ENCODE peak calls at places on chromosomes 7 and 10, in eight cellular contexts. D, P, E, H, F, Z, M and U are unnamed samples.

GRCh38 chr10:133133471-133134231 is 26.4 kb upstream of the KNDC1 start:
- DNase-seq in P (no peak), E (no peak), M (no peak), Z (no peak), D (peak), H (no peak), F (peak), U (no peak)

GRCh38 chr10:46526682-46527038 is 29.8 kb downstream of the GPRIN2 start:
- DNase-seq in Z (peak), H (peak), F (peak), D (peak), P (no peak), M (no peak), E (no peak), U (no peak)

GRCh38 chr7:96187735-96188622 is 133.9 kb downstream of the SLC25A13 start:
- DNase-seq in F (no peak), Z (no peak), D (no peak), M (no peak), E (no peak), P (no peak), H (no peak), U (no peak)

GRCh38 chr10:130023454-130024230 is 59.6 kb upstream of the EBF3 start:
- DNase-seq in F (no peak), P (no peak), Z (no peak), H (no peak), E (no peak), M (no peak), D (no peak), U (no peak)

GRCh38 chr10:84329094-84329611 is 764 bp downstream of the CCSER2 start:
- DNase-seq in Z (peak), M (no peak), F (no peak), D (no peak), P (no peak), E (peak), H (peak), U (peak)

GRCh38 chr7:86867163-86867762 is 192.2 kb downstream of the ELAPOR2 start:
- DNase-seq in F (no peak), P (no peak), D (no peak), Z (no peak), E (no peak), M (no peak), H (no peak), U (no peak)

GRCh38 chr10:77781451-77782327 is 144.1 kb upstream of the KCNMA1 start:
- DNase-seq in Z (no peak), E (no peak), P (no peak), H (no peak), M (no peak), D (no peak), F (no peak), U (no peak)

GRCh38 chr7:356087-356486 is 66.1 kb downstream of the FOXL3 start:
- DNase-seq in F (no peak), H (no peak), Z (no peak), D (no peak), P (no peak), M (no peak), E (no peak), U (no peak)

GRCh38 chr7:157693071-157693520 is 356.3 kb downstream of the DNAJB6 start:
- DNase-seq in F (no peak), M (no peak), Z (no peak), E (peak), H (no peak), P (peak), D (no peak), U (no peak)

GRCh38 chr7:55130079-55130476 is 111.3 kb downstream of the EGFR start:
- DNase-seq in H (peak), D (no peak), M (no peak), F (no peak), P (no peak), Z (peak), E (no peak), U (no peak)

GRCh38 chr7:70134029-70134445 is 535.8 kb downstream of the AUTS2 start:
- DNase-seq in P (no peak), E (no peak), Z (peak), F (no peak), M (no peak), H (no peak), D (no peak), U (no peak)

GRCh38 chr7:25256424-25256823 is 28.1 kb upstream of the NPVF start:
- DNase-seq in Z (peak), M (no peak), F (no peak), D (no peak), E (no peak), H (no peak), P (no peak), U (no peak)

DNA sequence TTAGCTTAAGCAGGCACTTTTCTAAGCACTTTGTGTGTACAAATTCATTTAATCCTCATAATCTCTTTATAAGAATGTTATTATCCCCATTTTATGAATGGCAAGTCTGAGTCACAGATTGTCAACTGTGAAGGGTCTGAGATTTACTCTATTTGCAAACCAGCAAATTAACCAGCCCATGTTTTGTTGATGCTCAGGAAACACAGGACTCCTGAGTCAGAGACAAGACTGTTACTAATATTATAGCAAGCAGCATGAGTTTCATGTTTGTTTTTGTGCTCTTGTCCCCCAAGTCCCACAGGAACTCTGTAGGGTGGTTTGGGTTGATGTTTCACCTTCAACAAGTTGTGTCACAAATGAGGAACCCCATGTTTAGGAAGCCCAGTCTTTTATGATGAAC is 182.0 kb upstream of the PPP1R3A start:
- DNase-seq in E (no peak), F (no peak), H (no peak), P (no peak), D (no peak), M (no peak), Z (no peak), U (no peak)
- TF ChIP-seq CTCF in E (no peak), F (no peak), H (no peak), P (no peak), D (no peak), M (no peak), Z (no peak), U (no peak)

DNA sequence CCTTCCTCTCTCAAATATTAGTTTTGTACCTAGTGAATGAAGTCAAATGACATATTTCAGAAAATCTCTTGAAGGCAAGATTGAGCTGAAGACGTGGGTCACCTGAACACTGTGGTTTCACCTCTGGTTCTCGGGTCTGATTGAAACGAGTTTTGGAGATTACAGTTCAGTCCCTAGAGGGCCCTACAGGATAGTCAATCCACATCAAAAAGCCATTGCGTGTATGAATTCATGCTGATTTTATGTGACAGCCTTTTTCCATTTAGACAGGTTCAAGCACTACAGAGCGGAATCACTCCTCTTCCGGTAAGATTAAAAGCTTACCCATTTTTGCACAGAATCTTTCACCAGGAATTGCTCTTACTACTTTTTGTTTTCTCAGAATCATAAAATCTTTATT is 62.2 kb downstream of the VIM start:
- DNase-seq in H (peak), Z (peak), E (no peak), F (no peak), D (no peak), P (no peak), M (no peak), U (no peak)
- TF ChIP-seq CTCF in H (no peak), Z (no peak), E (peak), F (no peak), D (peak), P (no peak), M (no peak), U (no peak)

GRCh38 chr7:142792129-142792528 is 21.4 kb downstream of the PRSS2 start:
- DNase-seq in E (no peak), H (no peak), D (no peak), M (no peak), Z (no peak), P (no peak), F (no peak), U (no peak)
- TF ChIP-seq CTCF in E (no peak), H (no peak), D (no peak), M (no peak), Z (no peak), P (no peak), F (no peak), U (no peak)

DNA sequence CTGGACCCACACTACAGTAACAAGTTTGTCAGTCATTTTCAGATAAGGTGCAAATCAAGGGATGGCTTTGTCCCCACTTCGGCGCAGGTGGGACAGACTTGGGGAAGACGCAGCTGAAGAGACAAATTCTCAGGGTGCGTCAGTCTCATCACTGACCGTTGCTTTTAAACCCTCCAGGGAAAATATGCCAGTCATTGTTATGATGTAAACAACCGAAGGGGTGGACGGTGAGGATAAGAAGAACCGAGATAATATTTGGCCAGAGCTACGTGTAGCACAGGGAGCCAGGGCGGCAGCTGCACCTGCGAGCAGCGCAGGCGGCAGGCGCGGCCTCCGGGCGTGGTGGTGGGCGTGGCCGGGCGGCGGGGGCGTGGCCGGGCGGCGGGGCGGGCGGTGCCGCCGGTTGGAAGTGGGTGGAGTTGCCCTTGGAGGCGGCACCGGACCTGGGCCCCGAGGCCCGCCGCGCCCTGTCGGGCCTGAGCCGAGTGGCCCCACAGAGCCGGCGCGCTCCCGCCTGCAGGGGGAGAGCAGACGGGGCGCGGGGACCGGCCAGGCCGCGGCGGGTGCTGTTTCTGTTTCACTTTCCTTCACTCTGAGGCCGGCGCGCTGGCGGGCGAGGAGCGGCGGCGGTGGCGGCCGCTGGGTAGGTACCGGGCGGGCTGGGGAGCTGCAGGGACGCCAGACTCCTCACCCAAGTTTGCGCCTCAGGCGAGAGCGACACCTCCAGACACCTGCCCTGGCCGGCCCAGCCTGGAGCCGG is at the start of gene PCGF5:
- DNase-seq in F (peak), Z (peak), M (peak), H (peak), E (peak), D (peak), P (peak), U (peak)
- TF ChIP-seq CTCF in F (peak), Z (no peak), M (peak), H (no peak), E (peak), D (peak), P (peak), U (peak)

GRCh38 chr10:7876541-7877127 is 58.3 kb downstream of the TAF3 start:
- DNase-seq in M (no peak), P (no peak), Z (no peak), F (no peak), D (no peak), H (no peak), E (no peak), U (no peak)

GRCh38 chr10:7866191-7866590 is 47.9 kb downstream of the TAF3 start:
- DNase-seq in F (no peak), D (no peak), E (no peak), H (no peak), M (no peak), Z (no peak), P (no peak), U (no peak)

GRCh38 chr10:7874864-7875263 is 56.6 kb downstream of the TAF3 start:
- DNase-seq in F (no peak), P (no peak), E (no peak), Z (no peak), H (no peak), D (no peak), M (no peak), U (no peak)

DNA sequence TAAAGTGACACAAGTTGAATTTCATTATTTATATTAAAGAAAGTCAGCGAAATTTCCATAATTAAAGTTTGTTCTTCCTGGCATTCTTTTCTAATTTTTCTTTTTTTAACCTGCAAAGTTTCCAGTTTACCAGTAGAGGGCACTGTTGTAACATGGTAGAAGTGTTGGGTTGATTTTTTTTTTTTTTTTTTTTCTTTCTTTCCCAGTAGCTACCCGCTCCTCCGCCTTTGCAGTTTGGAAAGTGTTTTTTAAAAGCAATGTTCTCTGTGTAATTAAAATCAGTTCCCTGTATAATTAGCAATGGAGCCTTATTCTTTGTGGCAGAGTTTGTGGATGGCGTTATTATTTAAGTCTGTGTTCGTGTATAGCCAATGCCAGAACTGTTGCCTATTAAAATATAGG is 53.7 kb downstream of the TAF3 start:
- DNase-seq in E (no peak), M (no peak), F (no peak), Z (no peak), H (peak), D (no peak), P (no peak), U (no peak)
- TF ChIP-seq CTCF in E (peak), M (peak), F (peak), Z (peak), H (peak), D (peak), P (peak), U (peak)

GRCh38 chr7:143974457-143974856 is 19.8 kb downstream of the OR2F1 start:
- DNase-seq in E (no peak), F (no peak), D (no peak), P (no peak), H (no peak), M (peak), Z (no peak), U (no peak)

GRCh38 chr7:143973870-143974446 is 19.3 kb downstream of the OR2F1 start:
- DNase-seq in D (no peak), Z (no peak), P (no peak), M (no peak), H (no peak), F (no peak), E (no peak), U (no peak)

GRCh38 chr7:143978585-143978984 is 21.5 kb upstream of the OR6B1 start:
- DNase-seq in M (no peak), P (no peak), Z (no peak), E (no peak), H (no peak), F (no peak), D (no peak), U (no peak)

GRCh38 chr7:143979359-143979758 is 20.8 kb upstream of the OR6B1 start:
- DNase-seq in E (no peak), M (peak), F (no peak), Z (peak), P (no peak), D (no peak), H (peak), U (no peak)

GRCh38 chr7:143975617-143976016 is 21.0 kb downstream of the OR2F1 start:
- DNase-seq in Z (no peak), E (no peak), P (no peak), H (no peak), D (no peak), M (no peak), F (no peak), U (no peak)
- TF ChIP-seq CTCF in Z (no peak), E (no peak), P (no peak), H (no peak), D (no peak), M (no peak), F (no peak), U (no peak)